ENCODE peak calls at places on chromosomes 11 and 22, in ten cellular contexts. G is progenitor cell of endocrine pancreas, S is HL-60, D is SK-N-SH, E is H9, R is lower lobe of right lung, M is pancreas, O is transverse colon, P is endothelial cell, Z is RWPE1. F is an unnamed sample.

GRCh38 chr11:47253660-47254059 is 4.1 kb upstream of the NR1H3 start:
- DNase-seq in G (no peak), S (no peak), D (no peak), E (no peak), R (peak; percentile 22), M (no peak), O (peak; percentile 37), P (no peak), Z (no peak), F (no peak)

GRCh38 chr11:48148749-48149148 is 67.9 kb upstream of the OR4B1 start:
- DNase-seq in G (no peak), S (no peak), D (no peak), E (no peak), R (no peak), M (no peak), O (no peak), P (no peak), Z (peak; percentile 46), F (no peak)

GRCh38 chr11:65417702-65418430 is 4.7 kb upstream of the NEAT1 start:
- DNase-seq in G (no peak), S (peak; percentile 46), D (peak; percentile 41), E (no peak), R (peak; percentile 72), M (peak; percentile 48), O (peak; percentile 63), P (no peak), Z (no peak), F (no peak)

GRCh38 chr11:11218287-11218986 is 134.6 kb downstream of the CSNK2A3 start:
- DNase-seq in G (no peak), S (no peak), D (no peak), E (no peak), R (no peak), M (peak; percentile 28), O (peak; percentile 17), P (no peak), Z (no peak), F (no peak)

GRCh38 chr11:73248526-73249185 is 23.5 kb upstream of the P2RY6 start:
- DNase-seq in G (no peak), S (no peak), D (no peak), E (peak; percentile 11), R (no peak), M (no peak), O (no peak), P (no peak), Z (no peak), F (no peak)

GRCh38 chr22:19630614-19631013 is 83.7 kb upstream of the SEPTIN5 start:
- DNase-seq in G (no peak), S (no peak), D (peak; percentile 6), E (no peak), R (no peak), M (no peak), O (no peak), P (no peak), Z (no peak), F (no peak)

GRCh38 chr11:43214471-43214870 is 97.3 kb upstream of the API5 start:
- DNase-seq in G (no peak), S (no peak), D (no peak), E (no peak), R (no peak), M (no peak), O (no peak), P (no peak), Z (no peak), F (no peak)

GRCh38 chr22:30308518-30309230 is 18.1 kb downstream of the TBC1D10A start:
- DNase-seq in G (no peak), S (no peak), D (no peak), E (no peak), R (no peak), M (no peak), O (peak; percentile 63), P (no peak), Z (no peak), F (no peak)

GRCh38 chr11:122769126-122769780 is 69.0 kb upstream of the CRTAM start:
- DNase-seq in G (no peak), S (no peak), D (no peak), E (no peak), R (no peak), M (no peak), O (no peak), P (no peak), Z (no peak), F (no peak)

GRCh38 chr11:94543695-94544581 is at the start of gene FUT4:
- DNase-seq in G (peak; percentile 77), S (peak; percentile 91), D (peak; percentile 91), E (peak; percentile 90), R (peak; percentile 94), M (peak; percentile 95), O (peak; percentile 95), P (peak; percentile 76), Z (peak; percentile 81), F (peak; percentile 82)

GRCh38 chr11:115501895-115502589 is 2.2 kb downstream of the CADM1 start:
- DNase-seq in G (no peak), S (no peak), D (peak; percentile 42), E (no peak), R (no peak), M (no peak), O (no peak), P (peak; percentile 10), Z (no peak), F (no peak)

GRCh38 chr11:12160680-12161079 is 50.3 kb downstream of the MICAL2 start:
- DNase-seq in G (no peak), S (no peak), D (no peak), E (no peak), R (peak; percentile 67), M (no peak), O (no peak), P (no peak), Z (no peak), F (no peak)

GRCh38 chr11:721347-721912 is 15.4 kb downstream of the EPS8L2 start:
- DNase-seq in G (no peak), S (peak; percentile 67), D (no peak), E (no peak), R (no peak), M (no peak), O (no peak), P (no peak), Z (no peak), F (peak; percentile 70)

GRCh38 chr22:23796461-23796860 is 9.7 kb downstream of the SMARCB1 start:
- DNase-seq in G (no peak), S (no peak), D (peak; percentile 8), E (no peak), R (peak; percentile 9), M (no peak), O (no peak), P (no peak), Z (no peak), F (no peak)

GRCh38 chr11:16924826-16925494 is 89.3 kb downstream of the PLEKHA7 start:
- DNase-seq in G (peak; percentile 41), S (no peak), D (peak; percentile 55), E (peak; percentile 77), R (peak; percentile 73), M (peak; percentile 84), O (peak; percentile 89), P (peak; percentile 27), Z (peak; percentile 93), F (peak; percentile 78)

GRCh38 chr11:110158317-110159200 is 65.4 kb downstream of the ZC3H12C start:
- DNase-seq in G (no peak), S (no peak), D (no peak), E (no peak), R (no peak), M (no peak), O (no peak), P (no peak), Z (no peak), F (no peak)

GRCh38 chr22:49962751-49963646 is 2.4 kb downstream of the PIM3 start:
- DNase-seq in G (no peak), S (no peak), D (no peak), E (peak; percentile 26), R (peak; percentile 55), M (peak; percentile 62), O (peak; percentile 25), P (no peak), Z (no peak), F (no peak)
- TF ChIP-seq CTCF in G (no peak), S (no peak), D (no peak), E (no peak), R (no peak), M (no peak), O (no peak), P (no peak), Z (no peak), F (peak; percentile 23)

DNA sequence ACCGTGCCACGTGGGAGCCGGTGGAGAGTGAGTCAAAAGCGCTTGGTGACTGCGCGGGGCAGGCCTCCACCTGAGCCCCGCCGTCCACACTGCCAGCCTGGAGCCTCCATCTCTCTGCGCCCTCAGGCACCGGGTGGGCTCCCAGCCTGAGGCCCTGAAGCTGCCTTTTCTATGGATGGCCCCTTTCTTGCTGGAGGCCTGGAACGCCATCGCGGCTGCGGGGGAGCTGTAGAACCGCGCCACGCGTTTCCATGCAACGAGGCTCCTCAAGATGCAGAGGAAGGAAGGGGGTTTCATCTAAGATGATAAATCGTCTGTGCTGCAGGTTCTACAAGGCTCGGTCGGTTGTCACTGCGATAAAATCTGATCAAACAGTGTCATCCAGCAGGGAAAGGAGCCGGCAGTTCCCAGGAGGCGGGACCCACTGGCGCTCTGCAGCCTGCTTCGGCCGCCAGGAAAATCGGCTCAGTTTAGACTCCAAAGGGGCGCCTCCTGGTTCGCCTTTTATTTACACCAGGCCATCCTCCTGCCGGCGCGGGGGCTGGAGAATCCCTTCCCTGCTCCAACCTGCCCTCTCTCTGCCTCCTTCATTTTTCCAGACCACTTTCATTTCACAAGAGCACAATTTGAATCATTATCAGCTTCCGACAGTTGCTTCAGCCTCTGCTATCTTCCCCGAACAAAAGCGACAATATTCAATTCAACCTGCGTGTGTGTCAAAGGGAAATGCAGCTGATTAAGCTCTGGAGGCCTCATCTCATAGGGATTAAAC is 624.4 kb downstream of the BRD1 start:
- DNase-seq in G (no peak), S (no peak), D (peak; percentile 19), E (peak; percentile 26), R (peak; percentile 24), M (no peak), O (no peak), P (no peak), Z (no peak), F (peak; percentile 68)
- TF ChIP-seq CTCF in G (no peak), S (no peak), D (no peak), E (no peak), R (no peak), M (no peak), O (no peak), P (no peak), Z (no peak), F (no peak)

DNA sequence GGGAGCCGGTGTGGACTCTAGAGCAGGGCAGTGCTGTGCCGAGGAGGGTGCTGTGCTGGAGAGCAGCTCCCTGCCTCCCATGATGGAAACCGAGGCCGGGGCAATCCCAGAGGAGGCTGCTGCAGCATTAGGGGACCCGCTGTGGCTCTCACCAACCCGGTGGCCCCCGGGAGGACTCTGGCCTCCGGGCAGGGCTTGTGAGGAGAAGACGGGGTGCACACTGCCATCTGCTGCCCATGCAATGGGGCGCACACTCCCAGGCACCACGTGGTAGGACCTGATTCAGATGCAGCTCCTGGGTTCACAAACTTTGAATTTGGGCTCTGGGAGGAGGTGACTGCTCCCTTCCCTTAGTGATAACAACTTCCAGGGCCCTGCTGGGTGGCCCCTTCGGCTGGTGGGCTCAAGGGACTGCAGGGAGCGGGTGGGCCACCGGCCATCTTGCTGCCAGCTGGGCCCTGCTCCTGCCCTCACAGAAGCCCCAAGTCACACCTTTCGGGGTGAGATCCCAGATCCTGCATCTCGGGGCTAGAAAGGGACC is 93.8 kb upstream of the FGF3 start:
- DNase-seq in G (no peak), S (peak; percentile 6), D (peak; percentile 66), E (peak; percentile 46), R (peak; percentile 41), M (no peak), O (peak; percentile 27), P (no peak), Z (no peak), F (no peak)
- TF ChIP-seq CTCF in G (peak; percentile 16), S (peak; percentile 51), D (peak; percentile 42), E (peak; percentile 42), R (peak; percentile 15), M (no peak), O (no peak), P (no peak), Z (peak; percentile 34), F (peak; percentile 46)

GRCh38 chr11:61601512-61601911 is 20.6 kb upstream of the SYT7 start:
- DNase-seq in G (no peak), S (no peak), D (no peak), E (no peak), R (no peak), M (no peak), O (no peak), P (no peak), Z (no peak), F (no peak)
- TF ChIP-seq CTCF in G (no peak), S (no peak), D (no peak), E (no peak), R (no peak), M (no peak), O (no peak), P (no peak), Z (no peak), F (no peak)

F was measured in type B pancreatic cell.